ENCODE peak calls at places on chromosomes 11 and 22, in seven cellular contexts. A is upper lobe of right lung, P is K562, V is transverse colon, B is psoas muscle, R is PC-3, X is prostate gland. N is an unnamed sample. For H3K4me1, the result is how much of the 10 kb centered on the place peaks cover.

GRCh38 chr11:120131941-120132644 is 5.8 kb downstream of the TRIM29 start:
- DNase-seq in P (no peak), B (no peak), V (peak), X (peak), R (no peak), A (peak), N (peak)

GRCh38 chr11:2510626-2511402 is 66.0 kb downstream of the KCNQ1 start:
- DNase-seq in R (no peak), P (peak), V (peak), X (no peak), A (peak), B (no peak), N (no peak)

GRCh38 chr11:47185305-47186075 is 744 bp downstream of the PACSIN3 start:
- DNase-seq in X (peak), V (peak), P (no peak), A (peak), B (peak), R (peak), N (peak)

GRCh38 chr22:32606181-32606580 is 131.6 kb downstream of the FBXO7 start:
- DNase-seq in R (no peak), A (no peak), X (no peak), B (no peak), V (no peak), P (no peak), N (no peak)

GRCh38 chr11:2779499-2779980 is 79.7 kb upstream of the KCNQ1OT1 start:
- DNase-seq in V (no peak), A (no peak), B (peak), X (no peak), P (peak), R (no peak), N (no peak)

GRCh38 chr11:113802621-113803020 is 23.0 kb downstream of the CLDN25 start:
- DNase-seq in R (no peak), A (no peak), B (no peak), X (no peak), P (no peak), V (no peak), N (no peak)

GRCh38 chr11:134678152-134678551 is 266.1 kb upstream of the B3GAT1 start:
- DNase-seq in P (no peak), V (no peak), A (no peak), B (no peak), R (no peak), X (no peak), N (peak)

GRCh38 chr11:66230171-66230570 is 38.3 kb upstream of the RAB1B start:
- DNase-seq in R (no peak), X (no peak), B (no peak), V (no peak), P (no peak), A (no peak), N (no peak)

GRCh38 chr22:39240841-39241631 is 3.7 kb downstream of the PDGFB start:
- DNase-seq in B (peak), X (peak), V (peak), R (peak), P (peak), A (no peak), N (peak)

GRCh38 chr22:46195487-46196165 is 45.3 kb downstream of the PPARA start:
- DNase-seq in X (no peak), B (no peak), A (no peak), P (no peak), R (no peak), V (peak), N (no peak)

GRCh38 chr11:12180257-12181205 is 70.1 kb downstream of the MICAL2 start:
- DNase-seq in B (no peak), P (no peak), X (no peak), R (no peak), A (no peak), V (no peak), N (no peak)

GRCh38 chr22:40243891-40244290 is 66.2 kb downstream of the TNRC6B start:
- DNase-seq in P (no peak), R (no peak), X (no peak), B (no peak), A (no peak), V (no peak), N (no peak)

GRCh38 chr11:62925308-62925707 is 4.1 kb upstream of the CHRM1 start:
- DNase-seq in B (no peak), R (no peak), V (no peak), X (no peak), P (no peak), A (no peak), N (no peak)

GRCh38 chr22:28813772-28814518 is 13.6 kb upstream of the XBP1 start:
- DNase-seq in B (no peak), R (no peak), P (no peak), X (no peak), A (peak), V (peak), N (peak)

GRCh38 chr11:130042093-130042591 is 27.6 kb upstream of the APLP2 start:
- DNase-seq in B (no peak), X (no peak), P (peak), A (no peak), R (peak), V (no peak), N (no peak)

GRCh38 chr11:90770007-90770406 is 547.2 kb upstream of the CHORDC1 start:
- DNase-seq in R (no peak), X (no peak), V (no peak), B (no peak), A (peak), P (no peak), N (no peak)

GRCh38 chr11:120547871-120548681 is 36.5 kb downstream of the GRIK4 start:
- DNase-seq in V (peak), A (peak), P (no peak), R (peak), X (peak), B (peak), N (peak)

GRCh38 chr22:37824674-37825641 is 1.8 kb downstream of the GALR3 start:
- DNase-seq in A (no peak), P (no peak), V (no peak), X (no peak), B (no peak), R (no peak), N (no peak)

GRCh38 chr11:70942593-70942992 is 309.8 kb downstream of the SHANK2 start:
- DNase-seq in P (peak), R (no peak), X (no peak), A (no peak), B (no peak), V (no peak), N (no peak)

GRCh38 chr11:101686514-101686913 is 102.7 kb upstream of the TRPC6 start:
- DNase-seq in V (no peak), A (no peak), X (peak), P (no peak), B (no peak), R (peak), N (no peak)

GRCh38 chr22:48849513-48849912 is 978.2 kb downstream of the BRD1 start:
- DNase-seq in P (no peak), X (no peak), A (peak), B (no peak), R (no peak), V (no peak), N (no peak)

GRCh38 chr11:38252620-38253019 is 1654.6 kb upstream of the RAG2 start:
- DNase-seq in R (no peak), B (no peak), X (no peak), V (no peak), P (no peak), A (no peak), N (no peak)

GRCh38 chr22:17213976-17214375 is 5.3 kb downstream of the ADA2 start:
- DNase-seq in B (peak), A (peak), X (peak), V (peak), P (peak), R (peak), N (no peak)

GRCh38 chr22:49951986-49952896 is 8.3 kb upstream of the PIM3 start:
- DNase-seq in X (no peak), R (peak), A (no peak), P (no peak), V (no peak), B (no peak), N (peak)
- H3K4me1 ChIP-seq in X (half or more), R (under half), A (half or more), P (under half), V (under half), B (under half), N (half or more)

GRCh38 chr11:7577883-7578242 is 64.1 kb downstream of the PPFIBP2 start:
- DNase-seq in V (no peak), P (no peak), R (peak), B (no peak), X (peak), A (no peak), N (no peak)

GRCh38 chr11:7578276-7578955 is 64.6 kb downstream of the PPFIBP2 start:
- DNase-seq in P (no peak), B (no peak), R (no peak), A (no peak), V (no peak), X (no peak), N (no peak)

GRCh38 chr11:7575841-7576451 is 62.1 kb downstream of the PPFIBP2 start:
- DNase-seq in P (no peak), R (peak), V (peak), B (no peak), A (no peak), X (peak), N (peak)

GRCh38 chr11:7577226-7577882 is 63.6 kb downstream of the PPFIBP2 start:
- DNase-seq in B (peak), A (no peak), X (no peak), R (no peak), P (no peak), V (peak), N (no peak)

GRCh38 chr11:7576671-7577225 is 62.9 kb downstream of the PPFIBP2 start:
- DNase-seq in A (no peak), V (no peak), B (peak), X (no peak), R (no peak), P (no peak), N (no peak)
- H3K4me3 ChIP-seq in A (peak), V (peak), B (peak), X (no peak), R (no peak), P (no peak), N (peak)

GRCh38 chr11:124891390-124891861 is 6.2 kb downstream of the ROBO4 start:
- DNase-seq in A (no peak), B (no peak), V (no peak), X (no peak), R (no peak), P (no peak), N (no peak)
- TF ChIP-seq CTCF in A (no peak), B (no peak), V (no peak), X (no peak), R (no peak), P (no peak), N (no peak)

DNA sequence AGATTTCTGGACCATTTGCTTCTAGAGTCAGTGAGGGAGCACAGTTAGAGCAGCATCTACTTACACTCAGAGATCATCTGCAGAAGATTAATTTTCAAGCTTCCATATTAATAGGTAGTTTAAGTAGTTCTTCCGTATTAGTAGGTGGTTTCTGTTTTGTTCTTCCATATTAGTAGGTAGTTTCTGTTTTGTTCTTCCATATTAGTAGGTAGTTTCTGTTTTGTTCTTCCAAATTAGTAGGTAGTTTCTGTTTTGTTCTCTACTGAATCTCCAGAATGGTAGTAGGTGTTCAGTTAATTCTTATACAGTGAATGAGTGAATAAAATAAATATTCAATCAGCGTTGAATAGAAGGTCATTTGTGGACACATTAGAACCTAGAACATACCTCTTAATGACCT is 175.7 kb downstream of the TMEM135 start:
- DNase-seq in R (no peak), V (no peak), P (no peak), B (no peak), A (no peak), X (no peak), N (no peak)
- H3K4me1 ChIP-seq in R (under half), V (under half), P (under half), B (under half), A (under half), X (under half), N (under half)

GRCh38 chr11:64000026-64000739 is 13.9 kb downstream of the OTUB1 start:
- DNase-seq in B (peak), P (no peak), V (peak), X (peak), A (peak), R (peak), N (no peak)
- H3K4me3 ChIP-seq in B (peak), P (no peak), V (peak), X (peak), A (peak), R (peak), N (no peak)

GRCh38 chr11:15276616-15277015 is 161.9 kb downstream of the INSC start:
- DNase-seq in V (no peak), B (no peak), R (no peak), A (no peak), X (no peak), P (peak), N (peak)
- TF ChIP-seq CTCF in V (no peak), B (no peak), R (no peak), A (peak), X (no peak), P (peak), N (peak)

DNA sequence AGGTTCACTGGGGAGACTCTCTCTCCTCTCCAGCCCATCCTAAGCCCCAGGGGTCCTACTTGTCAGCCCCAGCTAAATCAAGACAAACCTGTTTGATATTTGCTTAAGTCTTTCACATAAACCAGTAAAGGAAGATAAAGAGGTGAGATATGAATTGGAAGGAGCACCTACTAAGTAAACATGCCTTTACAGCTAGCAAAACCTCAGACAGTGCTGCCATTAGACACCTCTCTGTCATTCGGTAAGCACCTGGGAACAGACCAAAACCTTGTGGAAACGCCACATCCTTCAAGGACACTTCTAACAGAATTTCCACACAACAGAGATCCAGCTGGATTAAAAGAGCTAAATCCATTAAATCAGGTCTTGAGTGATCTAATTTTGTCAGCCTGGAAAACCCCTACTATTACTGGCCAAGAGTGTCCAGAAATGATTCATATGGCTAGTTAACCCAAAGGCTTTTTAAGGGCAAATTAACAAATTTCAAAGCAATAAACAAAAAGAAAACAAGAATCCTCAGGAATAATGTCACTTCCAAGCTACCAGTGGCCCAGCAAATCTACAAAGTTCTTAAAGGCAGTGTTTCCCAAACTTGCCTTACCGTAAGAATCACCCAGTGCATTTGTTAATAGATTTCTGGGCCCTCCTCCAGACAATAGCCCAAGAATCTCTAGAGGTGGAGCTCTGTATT is 2.4 kb downstream of the VPS37C start:
- DNase-seq in X (peak), A (no peak), V (peak), B (no peak), P (no peak), R (peak), N (peak)
- H3K4me1 ChIP-seq in X (under half), A (under half), V (under half), B (under half), P (under half), R (under half), N (half or more)

GRCh38 chr22:26360169-26360885 is 68.7 kb upstream of the ASPHD2 start:
- DNase-seq in R (peak), B (peak), V (peak), X (peak), P (peak), A (no peak), N (peak)
- H3K4me3 ChIP-seq in R (peak), B (peak), V (no peak), X (no peak), P (peak), A (no peak), N (no peak)